ENCODE peak calls at places on chromosomes 2 and 18, in seven cellular contexts. T is nephron progenitor cell, J is spleen, M is heart left ventricle, V is glutamatergic neuron, B is GM12865, C is tibial artery. G is an unnamed sample.
A peak's percentile ranks its signal among the peaks of the same experiment; 100 is the strongest.

GRCh38 chr2:227411320-227411989 is 23.7 kb upstream of the SCYGR1 start:
- DNase-seq in B (peak; percentile 91), C (no peak), J (no peak), T (no peak), M (no peak), V (no peak), G (no peak)

GRCh38 chr2:150487537-150488429 is at the start of gene RND3:
- DNase-seq in V (peak; percentile 94), J (peak; percentile 84), C (peak; percentile 99), B (peak; percentile 83), T (peak; percentile 93), M (peak; percentile 96), G (peak; percentile 93)

GRCh38 chr18:57436193-57436964 is 1.2 kb downstream of the ONECUT2 start:
- DNase-seq in T (peak; percentile 16), C (no peak), M (no peak), J (no peak), V (peak; percentile 40), B (no peak), G (no peak)

GRCh38 chr2:29983308-29983707 is 61.9 kb upstream of the ALK start:
- DNase-seq in M (no peak), J (no peak), B (no peak), T (no peak), V (no peak), C (no peak), G (no peak)

GRCh38 chr2:182642328-182642727 is 73.7 kb upstream of the DNAJC10 start:
- DNase-seq in J (peak; percentile 90), B (peak; percentile 70), V (peak; percentile 67), M (peak; percentile 26), T (peak; percentile 21), C (peak; percentile 65), G (peak; percentile 18)

GRCh38 chr2:218980800-218981389 is 4.1 kb downstream of the FEV start:
- DNase-seq in J (peak; percentile 63), T (no peak), V (no peak), C (no peak), M (no peak), B (no peak), G (no peak)

GRCh38 chr18:58362829-58363231 is 266.1 kb downstream of the ALPK2 start:
- DNase-seq in M (no peak), J (no peak), V (no peak), B (no peak), T (no peak), C (no peak), G (no peak)

GRCh38 chr18:48367557-48367956 is 41.6 kb downstream of the ZBTB7C start:
- DNase-seq in B (no peak), M (no peak), T (no peak), V (no peak), C (no peak), J (no peak), G (no peak)

GRCh38 chr2:180730976-180731375 is 249.4 kb upstream of the UBE2E3 start:
- DNase-seq in M (no peak), T (no peak), V (no peak), C (no peak), J (no peak), B (no peak), G (no peak)

GRCh38 chr2:175914846-175915245 is 87.2 kb downstream of the LNPK start:
- DNase-seq in B (no peak), T (no peak), C (no peak), M (no peak), J (no peak), V (no peak), G (no peak)

GRCh38 chr2:152942940-152943440 is 224.6 kb downstream of the ARL6IP6 start:
- DNase-seq in T (no peak), V (no peak), M (no peak), B (no peak), J (no peak), C (no peak), G (no peak)

GRCh38 chr18:48800877-48801727 is 149.7 kb downstream of the SMAD7 start:
- DNase-seq in V (peak; percentile 6), C (peak; percentile 70), J (peak; percentile 71), B (peak; percentile 85), T (no peak), M (peak; percentile 4), G (no peak)

GRCh38 chr2:169018390-169018789 is 12.7 kb downstream of the ABCB11 start:
- DNase-seq in J (no peak), V (no peak), B (no peak), C (no peak), T (no peak), M (no peak), G (no peak)

GRCh38 chr2:24276349-24276899 is 83.9 kb downstream of the ITSN2 start:
- DNase-seq in J (no peak), M (no peak), B (no peak), C (no peak), T (no peak), V (no peak), G (no peak)

GRCh38 chr2:116669782-116670181 is 1144.7 kb upstream of the DDX18 start:
- DNase-seq in B (no peak), V (no peak), J (no peak), C (no peak), T (no peak), M (no peak), G (no peak)

GRCh38 chr18:44774191-44774590 is 93.5 kb downstream of the SETBP1 start:
- DNase-seq in J (no peak), V (no peak), C (no peak), T (no peak), B (no peak), M (no peak), G (no peak)

GRCh38 chr2:45729753-45730512 is 78.5 kb downstream of the PRKCE start:
- DNase-seq in J (no peak), C (no peak), V (no peak), T (no peak), M (no peak), B (peak; percentile 80), G (no peak)

GRCh38 chr2:71389379-71390072 is 57.9 kb downstream of the ZNF638 start:
- DNase-seq in V (no peak), J (no peak), M (no peak), C (no peak), T (no peak), B (no peak), G (no peak)

GRCh38 chr2:181585732-181586131 is 71.2 kb downstream of the CERKL start:
- DNase-seq in V (no peak), T (no peak), M (no peak), J (no peak), B (peak; percentile 6), C (no peak), G (no peak)

DNA sequence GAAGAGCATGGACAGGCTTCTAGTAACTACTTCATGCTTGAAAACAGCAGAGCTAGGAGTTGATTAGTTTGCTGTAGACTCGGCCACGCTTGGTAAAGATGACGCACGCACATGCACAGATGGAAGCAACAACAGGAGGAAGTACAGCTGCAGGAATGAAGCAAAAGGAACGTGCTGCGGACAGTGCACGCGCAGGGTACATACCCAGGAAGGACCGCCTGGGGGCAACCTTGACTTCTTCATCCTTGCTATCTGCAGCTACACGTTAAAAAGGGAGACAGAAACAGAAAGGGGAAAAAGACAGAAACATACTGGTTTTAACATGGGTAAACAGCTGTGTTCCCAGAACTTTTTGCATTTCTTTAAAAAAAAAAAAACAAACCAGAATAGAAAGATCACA is 17.7 kb downstream of the SLC66A2 start:
- DNase-seq in T (no peak), B (no peak), V (peak; percentile 82), C (peak; percentile 15), M (no peak), J (peak; percentile 37), G (no peak)
- TF ChIP-seq CTCF in T (no peak), B (no peak), V (peak; percentile 39), C (no peak), M (no peak), J (peak; percentile 28), G (peak; percentile 23)

GRCh38 chr2:211942153-211942552 is 596.4 kb downstream of the ERBB4 start:
- DNase-seq in V (no peak), T (no peak), C (no peak), J (no peak), B (no peak), M (no peak), G (no peak)

GRCh38 chr2:211948932-211949331 is 589.7 kb downstream of the ERBB4 start:
- DNase-seq in B (no peak), C (no peak), T (no peak), M (no peak), V (no peak), J (no peak), G (no peak)

GRCh38 chr2:211946960-211947359 is 591.6 kb downstream of the ERBB4 start:
- DNase-seq in B (no peak), C (no peak), M (no peak), T (no peak), J (no peak), V (no peak), G (no peak)

GRCh38 chr2:211941359-211941758 is 597.2 kb downstream of the ERBB4 start:
- DNase-seq in V (no peak), C (no peak), J (no peak), B (no peak), T (no peak), M (no peak), G (no peak)

GRCh38 chr2:211944572-211944971 is 594.0 kb downstream of the ERBB4 start:
- DNase-seq in B (peak; percentile 60), J (no peak), V (no peak), T (no peak), C (no peak), M (no peak), G (no peak)
- TF ChIP-seq CTCF in B (no peak), J (no peak), V (no peak), T (no peak), C (no peak), M (no peak), G (no peak)

GRCh38 chr18:10015941-10016819 is 102.4 kb downstream of the VAPA start:
- DNase-seq in V (no peak), C (no peak), T (no peak), J (no peak), B (no peak), M (peak; percentile 42), G (no peak)
- TF ChIP-seq CTCF in V (no peak), C (no peak), T (no peak), J (peak; percentile 12), B (no peak), M (peak; percentile 44), G (no peak)

GRCh38 chr18:32732165-32732564 is 40.7 kb downstream of the KLHL14 start:
- DNase-seq in B (no peak), M (no peak), T (no peak), V (no peak), C (no peak), J (no peak), G (no peak)

GRCh38 chr18:32730620-32731021 is 42.2 kb downstream of the KLHL14 start:
- DNase-seq in J (no peak), M (no peak), C (no peak), T (no peak), V (no peak), B (peak; percentile 44), G (no peak)

GRCh38 chr18:32730068-32730467 is 42.8 kb downstream of the KLHL14 start:
- DNase-seq in M (no peak), V (no peak), T (no peak), C (no peak), B (no peak), J (no peak), G (no peak)

GRCh38 chr18:32734442-32734841 is 38.4 kb downstream of the KLHL14 start:
- DNase-seq in M (no peak), T (no peak), V (no peak), J (no peak), C (no peak), B (no peak), G (no peak)

DNA sequence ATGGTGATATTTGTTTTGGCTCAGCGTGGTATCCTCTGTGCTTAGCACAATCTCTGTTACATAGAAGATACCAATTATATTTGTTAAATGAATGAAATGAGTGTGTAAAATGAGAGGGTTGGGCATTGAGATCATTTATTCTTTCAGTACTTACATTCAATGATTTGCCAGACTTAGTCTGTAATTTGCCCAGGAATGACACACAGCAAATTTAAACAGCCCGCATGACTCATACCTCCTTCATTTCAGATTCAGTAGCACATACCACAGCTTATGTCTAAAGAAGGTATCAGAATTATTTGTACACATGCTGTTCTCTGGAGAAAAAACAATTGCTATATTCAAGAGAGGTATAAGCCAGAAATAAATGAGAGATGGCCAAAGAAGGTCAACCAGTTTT is 37.0 kb downstream of the KLHL14 start:
- DNase-seq in M (no peak), C (no peak), T (no peak), J (no peak), B (no peak), V (no peak), G (no peak)
- TF ChIP-seq CTCF in M (no peak), C (no peak), T (no peak), J (no peak), B (no peak), V (no peak), G (no peak)